ENCODE peak calls at places on chromosome 1, in six cellular contexts. Q is Caco-2, F is SK-N-SH, R is psoas muscle, C is adrenal gland, T is tibial nerve. Z is an unnamed sample.

GRCh38 chr1:25197982-25198681 is 34.2 kb downstream of the SYF2 start:
- DNase-seq in R (no peak), C (no peak), T (no peak), F (no peak), Q (no peak), Z (peak)

GRCh38 chr1:81232505-81232904 is 568.2 kb upstream of the ADGRL2 start:
- DNase-seq in R (no peak), C (no peak), T (no peak), Q (no peak), F (peak), Z (no peak)

GRCh38 chr1:48680411-48681035 is 96.2 kb downstream of the BEND5 start:
- DNase-seq in Q (no peak), R (no peak), T (no peak), C (no peak), F (no peak), Z (no peak)

GRCh38 chr1:228968841-228969606 is 233.7 kb downstream of the RHOU start:
- DNase-seq in Q (no peak), C (no peak), T (no peak), R (no peak), F (no peak), Z (no peak)

GRCh38 chr1:119795471-119795870 is 15.8 kb downstream of the REG4 start:
- DNase-seq in T (no peak), C (no peak), R (no peak), Q (no peak), F (no peak), Z (no peak)

GRCh38 chr1:173474097-173474779 is 2.9 kb upstream of the PRDX6 start:
- DNase-seq in R (no peak), C (no peak), F (no peak), T (no peak), Q (no peak), Z (no peak)

GRCh38 chr1:237562247-237562823 is 328.4 kb downstream of the ZP4 start:
- DNase-seq in C (no peak), T (peak), Q (no peak), R (no peak), F (peak), Z (peak)

GRCh38 chr1:47508900-47509488 is 71.2 kb downstream of the FOXD2 start:
- DNase-seq in Q (no peak), F (peak), C (no peak), T (no peak), R (no peak), Z (no peak)

GRCh38 chr1:150971583-150972416 is 2.8 kb downstream of the CERS2 start:
- DNase-seq in R (no peak), Q (peak), C (peak), F (peak), T (no peak), Z (no peak)

GRCh38 chr1:150970818-150971582 is 3.6 kb downstream of the CERS2 start:
- DNase-seq in T (peak), R (peak), F (no peak), Q (peak), C (peak), Z (no peak)

GRCh38 chr1:150973258-150973825 is 1.3 kb downstream of the CERS2 start:
- DNase-seq in T (no peak), Q (no peak), R (no peak), C (no peak), F (peak), Z (no peak)

GRCh38 chr1:150973826-150974579 is 632 bp downstream of the CERS2 start:
- DNase-seq in Q (no peak), R (peak), T (no peak), F (peak), C (peak), Z (no peak)

DNA sequence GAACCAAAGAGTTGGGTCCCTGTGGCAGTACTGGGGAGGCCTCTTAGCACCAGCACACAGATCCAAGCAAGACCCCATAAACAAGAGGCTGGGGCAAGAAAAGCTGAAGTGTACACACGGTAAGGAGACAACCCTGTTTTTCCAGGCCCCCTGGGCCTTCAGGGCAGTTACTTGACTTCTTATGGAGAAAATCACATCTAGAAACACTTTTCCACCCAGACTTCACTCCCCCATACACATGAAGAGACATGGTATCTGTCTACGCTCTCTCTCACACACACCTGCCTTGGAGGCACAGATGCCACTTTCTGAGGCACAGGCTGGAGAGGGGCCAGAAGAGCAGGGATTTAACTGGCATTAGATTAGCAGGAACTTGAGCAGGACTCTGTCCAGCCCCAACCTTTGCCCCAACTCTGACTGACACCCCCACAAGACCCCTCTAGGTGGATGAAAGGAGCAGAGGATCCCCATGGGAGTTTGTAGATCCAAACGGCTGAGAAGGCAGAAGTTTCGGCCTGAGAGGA is 2.2 kb downstream of the CERS2 start:
- DNase-seq in R (no peak), Q (no peak), T (no peak), C (peak), F (no peak), Z (no peak)
- TF ChIP-seq CTCF in R (no peak), Q (no peak), T (no peak), C (no peak), F (no peak), Z (no peak)

GRCh38 chr1:154972213-154972516 is 1.6 kb upstream of the SHC1 start:
- DNase-seq in F (no peak), Q (no peak), R (no peak), C (no peak), T (no peak), Z (no peak)
- H3K4me3 ChIP-seq in F (peak), Q (peak), R (peak), C (no peak), T (peak), Z (peak)

DNA sequence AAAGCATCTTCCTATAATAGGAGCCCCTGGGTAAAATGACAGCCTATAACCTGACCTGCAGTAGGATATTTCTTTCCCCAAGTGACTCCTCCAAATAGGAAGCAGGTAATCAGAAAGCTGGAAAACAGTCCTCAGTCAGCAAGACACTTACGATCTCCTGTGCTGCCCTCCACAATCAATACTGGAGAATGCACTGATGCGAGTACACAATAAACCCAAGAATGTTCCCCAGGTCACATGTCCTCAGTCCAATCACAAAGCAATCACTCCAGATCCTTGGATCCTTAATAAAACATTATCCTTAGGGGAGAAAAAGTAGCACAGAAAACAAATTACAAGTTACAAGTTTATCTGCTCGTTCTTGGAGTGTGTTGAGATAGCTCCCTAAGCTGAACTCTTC is 233.1 kb downstream of the SLC45A1 start:
- DNase-seq in Q (no peak), T (no peak), F (no peak), R (no peak), C (no peak), Z (no peak)
- TF ChIP-seq CTCF in Q (no peak), T (no peak), F (no peak), R (no peak), C (no peak), Z (no peak)

GRCh38 chr1:1166642-1167415 is 6.9 kb upstream of the TTLL10 start:
- DNase-seq in R (peak), F (no peak), Q (no peak), C (no peak), T (no peak), Z (no peak)
- H3K4me3 ChIP-seq in R (no peak), F (no peak), Q (no peak), C (no peak), T (no peak), Z (no peak)

DNA sequence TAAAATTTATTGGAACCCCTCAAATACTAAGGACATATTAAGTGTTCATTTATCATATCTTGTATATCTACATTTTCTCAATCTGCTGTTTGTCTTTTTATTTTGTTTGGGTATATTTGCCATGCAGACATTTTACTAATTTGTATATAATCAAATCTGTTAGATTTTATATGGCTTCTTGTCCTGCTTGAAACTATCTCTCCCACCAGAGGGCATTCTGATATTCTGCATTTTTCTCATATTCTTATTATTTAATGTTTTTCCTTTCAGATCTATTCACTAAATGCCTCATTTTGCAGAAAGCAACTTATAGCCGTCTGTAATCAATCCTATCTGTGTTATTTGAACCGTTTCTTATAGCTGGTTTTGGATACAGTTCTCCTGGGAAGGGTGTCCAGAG is 745.5 kb downstream of the LRRIQ3 start:
- DNase-seq in C (no peak), T (no peak), R (no peak), F (no peak), Q (no peak), Z (no peak)
- TF ChIP-seq CTCF in C (no peak), T (no peak), R (no peak), F (peak), Q (no peak), Z (no peak)

DNA sequence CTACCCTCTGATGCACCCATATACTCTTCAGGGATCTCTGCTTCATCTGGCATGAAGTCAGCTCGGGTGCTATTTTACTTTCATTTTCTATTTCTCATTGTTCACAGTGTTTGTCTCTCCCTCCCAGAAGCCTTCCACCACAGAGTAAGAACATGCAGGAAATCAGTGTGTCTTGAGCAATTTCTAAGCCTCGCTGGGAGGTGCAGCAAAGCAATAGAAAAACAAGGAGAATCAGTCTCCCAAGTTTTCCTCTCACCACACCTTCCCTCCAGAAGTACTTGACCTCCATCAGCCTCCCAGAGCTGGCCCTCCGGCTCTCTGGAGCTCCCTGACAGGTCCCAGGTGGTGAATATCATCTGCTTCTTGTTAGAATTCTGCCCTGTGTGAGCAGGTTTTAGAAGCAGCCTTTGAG is 594.7 kb upstream of the CAMK1G start:
- DNase-seq in Q (no peak), C (peak), T (no peak), F (peak), R (no peak), Z (no peak)
- H3K4me3 ChIP-seq in Q (peak), C (no peak), T (peak), F (peak), R (peak), Z (no peak)

DNA sequence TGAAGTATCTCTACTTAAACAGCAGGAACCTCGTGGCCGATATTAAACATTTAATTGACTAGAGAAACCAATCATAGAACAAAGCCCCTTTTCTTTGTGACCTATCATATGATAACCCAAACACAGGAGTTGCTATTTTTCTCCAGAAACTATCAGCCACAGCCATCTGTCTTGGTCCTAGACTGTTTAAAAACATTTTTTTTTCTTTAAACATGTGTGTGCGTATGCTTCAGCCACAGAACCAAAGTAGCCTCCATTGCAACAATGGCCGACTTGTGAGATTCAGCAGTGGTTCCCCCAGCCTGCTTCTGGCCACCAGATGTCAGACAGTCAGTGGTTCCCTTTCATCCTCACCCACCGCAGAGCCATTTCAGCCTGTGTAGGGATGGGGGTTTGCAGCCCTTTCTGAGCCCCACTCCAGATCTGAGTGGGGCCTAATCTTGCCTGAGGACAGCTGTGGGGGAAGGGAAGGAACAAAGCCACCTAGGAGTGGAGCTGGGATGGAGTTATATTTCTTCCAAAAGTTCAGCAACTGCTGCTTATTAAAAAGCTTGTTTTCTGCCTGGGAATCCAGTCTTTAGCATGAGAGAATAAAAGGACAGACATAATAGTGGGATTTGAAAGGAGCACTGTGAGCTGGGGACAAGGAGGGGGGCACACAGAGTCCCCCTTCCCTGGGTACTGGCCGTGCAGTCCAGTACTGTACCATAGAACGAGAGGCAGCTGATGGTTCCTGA is 11.7 kb upstream of the IGSF3 start:
- DNase-seq in T (no peak), Q (no peak), R (no peak), C (no peak), F (peak), Z (no peak)
- TF ChIP-seq CTCF in T (no peak), Q (no peak), R (no peak), C (no peak), F (no peak), Z (no peak)

DNA sequence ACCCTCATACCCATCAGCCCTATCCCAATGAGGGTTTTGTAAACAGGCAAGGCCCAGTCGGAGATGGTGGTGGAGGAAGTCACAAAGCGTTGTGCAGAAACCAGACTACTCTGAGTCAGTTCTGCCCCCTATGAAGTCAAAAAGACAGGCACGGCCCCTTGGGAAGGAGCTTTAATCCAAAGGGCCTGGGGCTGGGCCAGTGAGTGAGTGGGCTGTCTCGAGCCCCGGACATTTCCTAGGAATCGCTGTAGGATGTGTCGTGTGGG is 442 bp upstream of the AHCYL1 start:
- DNase-seq in R (no peak), Q (no peak), T (no peak), F (no peak), C (no peak), Z (no peak)
- H3K4me3 ChIP-seq in R (peak), Q (no peak), T (peak), F (peak), C (no peak), Z (no peak)

DNA sequence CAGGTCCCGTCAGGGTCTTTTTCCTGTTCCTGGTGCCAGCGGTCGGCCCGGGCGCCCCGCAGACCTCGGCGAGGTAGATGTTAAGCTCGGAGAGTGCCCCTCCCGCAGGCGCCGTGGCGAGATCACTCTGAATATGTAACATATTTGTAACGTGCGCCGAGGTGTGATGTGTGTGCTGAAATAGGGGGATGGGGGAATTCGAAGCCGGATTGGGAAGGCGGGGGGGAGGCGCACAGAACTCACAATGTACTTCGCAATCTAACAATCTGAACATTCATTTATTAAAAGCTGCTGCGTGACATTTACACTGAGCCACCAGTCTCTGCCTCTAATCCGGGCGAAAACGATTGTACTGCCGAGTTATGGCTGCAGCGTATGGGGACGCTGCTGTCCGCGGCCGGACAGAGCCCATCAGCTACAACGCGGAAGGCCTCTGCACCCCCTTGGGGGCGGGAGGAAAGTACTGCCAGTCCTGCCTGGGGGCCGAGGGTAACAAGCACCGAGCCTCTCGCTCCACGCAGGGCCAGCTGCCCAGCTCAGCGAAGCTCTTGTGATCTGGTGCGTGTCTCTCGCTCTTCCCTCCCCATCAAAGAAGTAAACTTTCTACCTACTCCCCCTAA is 8.3 kb upstream of the BARHL2 start:
- DNase-seq in C (no peak), T (no peak), Q (no peak), R (no peak), F (peak), Z (no peak)
- TF ChIP-seq CTCF in C (no peak), T (no peak), Q (no peak), R (no peak), F (peak), Z (no peak)